ENCODE peak calls at places on chromosomes 3 and 15, in ten cellular contexts. T is D341Med; E is SW 1271; F is cardiac fibroblast; A is WTC11; S is activated CD4-positive, alpha-beta T cell treated with anti-CD3 and anti-CD28 coated beads, Interleukin-2, amount 50 U/mL, for 24 hours; V is HT1080; Q is substantia nigra; M is GM13976; R is type B pancreatic cell. B is an unnamed sample.
A peak's percentile ranks its signal among the peaks of the same experiment; 100 is the strongest.

GRCh38 chr3:111808439-111808838 is 50.6 kb upstream of the PHLDB2 start:
- DNase-seq in T (no peak), E (peak; percentile 13), F (peak; percentile 37), A (no peak), S (no peak), V (peak; percentile 39), Q (no peak), M (no peak), R (no peak), B (no peak)

GRCh38 chr15:66617137-66618090 is 51.6 kb upstream of the LCTL start:
- DNase-seq in T (no peak), E (no peak), F (peak; percentile 94), A (peak; percentile 41), S (no peak), V (peak; percentile 92), Q (peak; percentile 68), M (no peak), R (no peak), B (peak; percentile 53)

GRCh38 chr15:38843736-38844590 is 279.3 kb upstream of the RASGRP1 start:
- DNase-seq in T (no peak), E (no peak), F (peak; percentile 73), A (no peak), S (no peak), V (peak; percentile 58), Q (no peak), M (no peak), R (no peak), B (peak; percentile 67)

GRCh38 chr3:89144080-89144479 is 36.7 kb downstream of the EPHA3 start:
- DNase-seq in T (no peak), E (no peak), F (no peak), A (no peak), S (no peak), V (no peak), Q (no peak), M (no peak), R (no peak), B (no peak)

GRCh38 chr3:123755508-123755907 is 128.6 kb downstream of the MYLK start:
- DNase-seq in T (no peak), E (no peak), F (no peak), A (no peak), S (no peak), V (no peak), Q (no peak), M (no peak), R (no peak), B (peak; percentile 30)

GRCh38 chr15:55770261-55770660 is 27.3 kb upstream of the PRTG start:
- DNase-seq in T (no peak), E (no peak), F (peak; percentile 37), A (no peak), S (no peak), V (no peak), Q (no peak), M (no peak), R (no peak), B (no peak)

GRCh38 chr3:160904691-160905090 is 148.7 kb downstream of the PPM1L start:
- DNase-seq in T (no peak), E (no peak), F (no peak), A (no peak), S (no peak), V (no peak), Q (no peak), M (no peak), R (no peak), B (no peak)

GRCh38 chr15:45331977-45332376 is 46.4 kb downstream of the GATM start:
- DNase-seq in T (no peak), E (no peak), F (no peak), A (no peak), S (no peak), V (no peak), Q (no peak), M (no peak), R (no peak), B (no peak)

GRCh38 chr3:100546020-100546744 is 53.8 kb downstream of the TMEM45A start:
- DNase-seq in T (no peak), E (no peak), F (no peak), A (no peak), S (no peak), V (no peak), Q (no peak), M (no peak), R (no peak), B (no peak)

GRCh38 chr15:67803299-67803698 is 22.0 kb upstream of the SKOR1 start:
- DNase-seq in T (no peak), E (no peak), F (no peak), A (no peak), S (no peak), V (no peak), Q (no peak), M (no peak), R (peak; percentile 56), B (no peak)

GRCh38 chr3:42755681-42756578 is 17.1 kb downstream of the CCDC13 start:
- DNase-seq in T (peak; percentile 79), E (peak; percentile 7), F (peak; percentile 50), A (peak; percentile 59), S (no peak), V (peak; percentile 47), Q (peak; percentile 63), M (no peak), R (no peak), B (no peak)

GRCh38 chr3:49173792-49174170 is 2.4 kb downstream of the KLHDC8B start:
- DNase-seq in T (peak; percentile 72), E (no peak), F (peak; percentile 58), A (no peak), S (no peak), V (no peak), Q (no peak), M (no peak), R (no peak), B (no peak)

GRCh38 chr15:59244337-59244736 is 37.7 kb downstream of the LDHAL6B start:
- DNase-seq in T (no peak), E (no peak), F (no peak), A (no peak), S (no peak), V (no peak), Q (no peak), M (peak; percentile 60), R (no peak), B (peak; percentile 65)

GRCh38 chr3:179196098-179196497 is 47.9 kb downstream of the PIK3CA start:
- DNase-seq in T (no peak), E (peak; percentile 51), F (peak; percentile 51), A (no peak), S (no peak), V (peak; percentile 73), Q (no peak), M (peak; percentile 56), R (no peak), B (no peak)

GRCh38 chr3:159182961-159183360 is 381.1 kb downstream of the MFSD1 start:
- DNase-seq in T (no peak), E (no peak), F (no peak), A (no peak), S (no peak), V (no peak), Q (no peak), M (no peak), R (no peak), B (no peak)

B was measured in RCC 7860.